ENCODE peak calls at places on chromosomes 13 and 19, in four cellular contexts. I, R, H and T are unnamed samples.

GRCh38 chr19:15317392-15318011 is 14.8 kb downstream of the BRD4 start:
- DNase-seq in I (peak; percentile 80), R (no peak), H (no peak), T (no peak)

GRCh38 chr19:35669974-35670373 is 3.7 kb downstream of the UPK1A start:
- DNase-seq in I (no peak), R (no peak), H (no peak), T (no peak)

GRCh38 chr13:52921194-52921593 is 72.8 kb upstream of the PCDH8 start:
- DNase-seq in I (no peak), R (no peak), H (peak; percentile 72), T (no peak)

GRCh38 chr13:40181203-40181845 is 485.1 kb downstream of the FOXO1 start:
- DNase-seq in I (peak; percentile 17), R (peak; percentile 14), H (no peak), T (peak; percentile 33)

GRCh38 chr13:44703371-44703770 is 127.2 kb upstream of the TSC22D1 start:
- DNase-seq in I (peak; percentile 87), R (no peak), H (no peak), T (no peak)

GRCh38 chr13:25171517-25172302 is at the start of gene AMER2:
- DNase-seq in I (no peak), R (no peak), H (no peak), T (peak; percentile 21)

GRCh38 chr19:1181606-1182005 is 7.5 kb upstream of the SBNO2 start:
- DNase-seq in I (no peak), R (no peak), H (no peak), T (no peak)

GRCh38 chr19:51531349-51532315 is at the start of gene SIGLEC6:
- DNase-seq in I (no peak), R (no peak), H (peak; percentile 25), T (no peak)

GRCh38 chr13:49869514-49869913 is 66.6 kb downstream of the SPRYD7 start:
- DNase-seq in I (peak; percentile 36), R (peak; percentile 23), H (no peak), T (peak; percentile 22)

GRCh38 chr13:25802579-25802978 is 249.2 kb downstream of the SHISA2 start:
- DNase-seq in I (no peak), R (no peak), H (no peak), T (no peak)

GRCh38 chr13:113411216-113412023 is 41.9 kb downstream of the ADPRHL1 start:
- DNase-seq in I (peak; percentile 99), R (no peak), H (no peak), T (no peak)

GRCh38 chr13:99751517-99752199 is 219.9 kb downstream of the ZIC5 start:
- DNase-seq in I (no peak), R (no peak), H (no peak), T (no peak)

GRCh38 chr19:2524840-2525723 is 49.2 kb downstream of the GADD45B start:
- DNase-seq in I (peak; percentile 75), R (no peak), H (no peak), T (no peak)

GRCh38 chr13:112760440-112760839 is 70.6 kb downstream of the ATP11A start:
- DNase-seq in I (peak; percentile 87), R (no peak), H (no peak), T (peak; percentile 64)

GRCh38 chr13:102484329-102484728 is 82.5 kb upstream of the FGF14 start:
- DNase-seq in I (peak; percentile 4), R (no peak), H (no peak), T (no peak)

GRCh38 chr13:20412761-20413355 is 112.8 kb downstream of the CRYL1 start:
- DNase-seq in I (peak; percentile 71), R (no peak), H (no peak), T (no peak)

GRCh38 chr19:50567052-50567841 is 988 bp downstream of the LRRC4B start:
- DNase-seq in I (no peak), R (peak; percentile 69), H (no peak), T (no peak)

GRCh38 chr13:113526466-113527220 is 36.1 kb upstream of the DCUN1D2 start:
- DNase-seq in I (no peak), R (no peak), H (no peak), T (no peak)

GRCh38 chr13:93116809-93117208 is 109.8 kb upstream of the GPC6 start:
- DNase-seq in I (no peak), R (no peak), H (no peak), T (no peak)

GRCh38 chr13:77751513-77752456 is 54.3 kb downstream of the SLAIN1 start:
- DNase-seq in I (peak; percentile 37), R (peak; percentile 22), H (peak; percentile 34), T (peak; percentile 76)

GRCh38 chr13:111939285-111940278 is 127.4 kb upstream of the SOX1 start:
- DNase-seq in I (no peak), R (no peak), H (no peak), T (no peak)

GRCh38 chr13:51811920-51812328 is 8.0 kb upstream of the DHRS12 start:
- DNase-seq in I (no peak), R (no peak), H (no peak), T (peak; percentile 9)

GRCh38 chr13:94947965-94948371 is 235.6 kb upstream of the SOX21 start:
- DNase-seq in I (no peak), R (no peak), H (no peak), T (no peak)

GRCh38 chr13:94344126-94344863 is 135.2 kb downstream of the DCT start:
- DNase-seq in I (peak; percentile 57), R (no peak), H (no peak), T (peak; percentile 11)

GRCh38 chr19:33796164-33797100 is at the start of gene KCTD15:
- DNase-seq in I (peak; percentile 31), R (peak; percentile 74), H (no peak), T (peak; percentile 45)

GRCh38 chr13:81927347-81927746 is 1586.4 kb upstream of the SPRY2 start:
- DNase-seq in I (no peak), R (no peak), H (no peak), T (no peak)

GRCh38 chr19:8126511-8126910 is 22.9 kb downstream of the FBN3 start:
- DNase-seq in I (no peak), R (no peak), H (no peak), T (no peak)

GRCh38 chr19:8126008-8126407 is 23.4 kb downstream of the FBN3 start:
- DNase-seq in I (no peak), R (no peak), H (no peak), T (no peak)

GRCh38 chr19:8129061-8129460 is 20.3 kb downstream of the FBN3 start:
- DNase-seq in I (no peak), R (no peak), H (no peak), T (no peak)

GRCh38 chr19:8127311-8127710 is 22.1 kb downstream of the FBN3 start:
- DNase-seq in I (no peak), R (no peak), H (no peak), T (no peak)

DNA sequence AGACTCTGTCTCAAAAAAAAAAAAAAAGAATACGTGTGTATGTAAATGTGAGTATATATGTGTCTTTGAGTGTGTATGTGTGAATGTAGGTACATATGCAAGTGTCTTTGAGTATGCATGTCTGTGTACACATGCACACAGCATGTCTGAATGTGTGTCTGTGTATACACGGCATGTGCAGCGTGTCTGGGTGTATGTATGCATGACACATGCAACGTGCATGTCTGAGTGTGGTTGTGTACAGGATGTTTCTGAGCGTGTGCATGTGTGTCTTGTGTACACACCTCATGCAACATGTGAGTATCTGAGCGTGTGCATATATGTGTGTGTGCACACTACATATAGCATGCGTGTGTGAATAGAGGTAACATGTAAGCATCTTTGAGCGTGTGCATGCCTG is 20.8 kb downstream of the FBN3 start:
- DNase-seq in I (no peak), R (no peak), H (no peak), T (no peak)
- H3K27ac ChIP-seq in I (no peak overlapping the region), R (no peak overlapping the region), H (no peak overlapping the region), T (no peak overlapping the region)

DNA sequence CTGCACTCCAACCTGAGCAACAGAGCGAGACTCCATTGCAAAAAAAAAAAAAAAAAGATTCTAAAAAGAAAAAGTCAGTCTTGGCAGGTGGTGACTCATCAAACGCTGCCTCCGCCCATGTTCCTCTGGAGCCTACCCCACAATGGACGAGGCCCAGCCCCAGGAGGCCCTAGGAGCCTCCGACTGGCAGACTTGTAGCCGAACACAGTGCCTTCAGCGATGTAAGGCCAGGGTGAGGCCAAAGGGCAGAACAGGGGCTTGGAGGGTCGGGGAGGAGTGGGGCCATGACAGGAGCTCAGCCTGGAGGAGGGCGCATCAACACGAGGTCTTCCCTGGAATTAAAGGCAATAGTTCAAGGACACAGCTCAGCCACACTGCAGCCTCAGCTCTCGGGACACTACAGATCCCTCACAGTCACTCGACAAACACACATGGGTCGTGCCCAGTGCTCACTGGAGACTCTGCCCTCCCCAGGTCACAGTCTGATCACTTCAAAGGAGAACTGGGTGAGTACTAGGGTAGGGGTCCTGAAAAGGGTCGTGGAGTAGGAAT is 5.1 kb downstream of the USE1 start:
- DNase-seq in I (peak; percentile 71), R (peak; percentile 63), H (no peak), T (peak; percentile 35)
- TF ChIP-seq FOS in I (peak; percentile 70), R (peak; percentile 27), H (no peak), T (peak; percentile 48)

GRCh38 chr19:11169896-11170678 is 14.5 kb upstream of the SPC24 start:
- DNase-seq in I (peak; percentile 29), R (no peak), H (no peak), T (no peak)

GRCh38 chr19:11165486-11166030 is 10.0 kb upstream of the SPC24 start:
- DNase-seq in I (no peak), R (no peak), H (no peak), T (no peak)

GRCh38 chr19:11166281-11167142 is 10.9 kb upstream of the SPC24 start:
- DNase-seq in I (no peak), R (no peak), H (no peak), T (no peak)

GRCh38 chr19:11171144-11171543 is 15.6 kb upstream of the SPC24 start:
- DNase-seq in I (no peak), R (no peak), H (no peak), T (no peak)

DNA sequence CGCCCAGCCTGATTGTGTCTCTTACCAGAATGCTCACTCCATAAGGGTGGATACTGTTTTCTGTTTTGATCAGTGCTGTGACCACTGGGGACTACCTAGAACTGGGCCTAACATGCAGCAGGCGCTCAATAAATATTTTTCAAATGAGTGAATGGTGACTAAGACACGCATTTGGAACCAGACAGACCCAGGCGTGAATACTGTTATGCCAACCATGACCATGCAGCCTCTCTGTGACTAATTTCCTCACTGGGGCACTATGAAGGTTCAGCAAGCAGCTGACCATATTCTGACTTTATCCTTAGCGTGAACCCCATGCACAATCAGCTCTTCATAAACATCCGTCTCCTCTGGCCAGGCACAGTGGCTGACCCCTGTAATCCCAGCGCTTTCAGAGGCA is 13.0 kb upstream of the SPC24 start:
- DNase-seq in I (peak; percentile 97), R (no peak), H (no peak), T (peak; percentile 98)
- H3K27ac ChIP-seq in I (peak overlapping the region; percentile 67), R (no peak overlapping the region), H (no peak overlapping the region), T (peak overlapping the region; percentile 93)

GRCh38 chr13:73657821-73658540 is 476.2 kb downstream of the KLF12 start:
- DNase-seq in I (no peak), R (no peak), H (no peak), T (no peak)
- TF ChIP-seq FOS in I (no peak), R (no peak), H (no peak), T (no peak)